ENCODE peak calls at places on chromosomes 7 and 10, in eight cellular contexts. S is tibial nerve, H is right lobe of liver, R is A549, M is K562, Q is IMR-90, W is heart left ventricle, Y is esophagus muscularis mucosa. P is an unnamed sample.

GRCh38 chr10:33287112-33287511 is 47.4 kb downstream of the NRP1 start:
- DNase-seq in M (no peak), S (no peak), H (no peak), W (no peak), Q (no peak), Y (no peak), R (no peak), P (no peak)

GRCh38 chr10:3873728-3874461 is 88.9 kb upstream of the KLF6 start:
- DNase-seq in W (no peak), S (no peak), Q (peak), M (peak), Y (no peak), H (no peak), R (peak), P (no peak)

GRCh38 chr10:87844837-87845623 is 18.3 kb downstream of the KLLN start:
- DNase-seq in Y (no peak), R (peak), M (no peak), Q (peak), W (no peak), H (no peak), S (no peak), P (no peak)

GRCh38 chr10:6171891-6172354 is 30.8 kb upstream of the PFKFB3 start:
- DNase-seq in H (no peak), M (no peak), Q (peak), R (no peak), W (peak), S (no peak), Y (no peak), P (no peak)

GRCh38 chr10:13120786-13121499 is 21.0 kb downstream of the OPTN start:
- DNase-seq in R (no peak), M (no peak), W (no peak), Q (no peak), H (no peak), Y (no peak), S (no peak), P (no peak)

GRCh38 chr7:117110480-117111315 is 157.4 kb downstream of the ST7 start:
- DNase-seq in W (no peak), S (no peak), H (no peak), Y (no peak), M (no peak), Q (no peak), R (no peak), P (no peak)

GRCh38 chr10:12499066-12499465 is 149.7 kb downstream of the CAMK1D start:
- DNase-seq in W (no peak), S (no peak), H (no peak), Y (no peak), M (no peak), R (no peak), Q (peak), P (no peak)

GRCh38 chr10:86345296-86346168 is 21.1 kb downstream of the GRID1 start:
- DNase-seq in R (peak), W (no peak), M (no peak), H (peak), S (no peak), Q (no peak), Y (no peak), P (no peak)

GRCh38 chr7:1354661-1355567 is 104.4 kb downstream of the MICALL2 start:
- DNase-seq in Q (no peak), M (no peak), W (no peak), R (no peak), Y (no peak), H (peak), S (no peak), P (no peak)

GRCh38 chr10:99761395-99761794 is 21.0 kb upstream of the ABCC2 start:
- DNase-seq in Q (no peak), Y (no peak), W (no peak), M (no peak), R (no peak), H (no peak), S (no peak), P (no peak)

GRCh38 chr10:118407026-118407425 is 64.9 kb upstream of the FAM204A start:
- DNase-seq in Q (no peak), Y (no peak), H (no peak), R (no peak), S (no peak), M (no peak), W (no peak), P (no peak)

GRCh38 chr7:99272476-99273045 is at the start of gene MYH16:
- DNase-seq in Y (no peak), R (no peak), S (no peak), W (no peak), Q (peak), M (no peak), H (no peak), P (no peak)

GRCh38 chr7:22402250-22402649 is 45.3 kb upstream of the RAPGEF5 start:
- DNase-seq in W (no peak), R (no peak), M (no peak), Y (no peak), S (no peak), Q (no peak), H (no peak), P (peak)

GRCh38 chr10:110772454-110773025 is 99.2 kb upstream of the PDCD4 start:
- DNase-seq in R (no peak), H (no peak), M (no peak), S (no peak), Q (no peak), W (no peak), Y (no peak), P (no peak)

GRCh38 chr10:101016814-101017213 is 14.1 kb downstream of the PDZD7 start:
- DNase-seq in Q (no peak), M (no peak), S (no peak), Y (no peak), R (no peak), W (no peak), H (no peak), P (no peak)

GRCh38 chr7:41189866-41190265 is 513.0 kb downstream of the INHBA start:
- DNase-seq in Y (no peak), Q (peak), M (no peak), W (no peak), S (no peak), H (no peak), R (peak), P (no peak)

GRCh38 chr10:86650151-86650550 is 4.2 kb upstream of the OPN4 start:
- DNase-seq in S (no peak), W (no peak), M (no peak), R (no peak), Q (no peak), H (no peak), Y (no peak), P (no peak)

GRCh38 chr7:135645296-135645904 is 16.9 kb upstream of the STMP1 start:
- DNase-seq in W (no peak), M (peak), H (no peak), Y (no peak), R (peak), S (no peak), Q (peak), P (no peak)

GRCh38 chr10:33143160-33143728 is 185.2 kb upstream of the ITGB1 start:
- DNase-seq in S (no peak), W (no peak), Q (peak), Y (no peak), R (no peak), M (no peak), H (no peak), P (no peak)

GRCh38 chr7:18861514-18861913 is 255.9 kb downstream of the TWIST1 start:
- DNase-seq in S (no peak), R (no peak), Y (no peak), W (no peak), Q (peak), M (no peak), H (no peak), P (no peak)

GRCh38 chr7:15848362-15848761 is 161.9 kb upstream of the MEOX2 start:
- DNase-seq in Y (no peak), W (no peak), H (no peak), R (no peak), S (no peak), Q (no peak), M (no peak), P (no peak)

GRCh38 chr7:1275685-1276424 is 43.2 kb downstream of the UNCX start:
- DNase-seq in M (no peak), R (no peak), Y (no peak), H (peak), Q (no peak), W (no peak), S (no peak), P (no peak)

GRCh38 chr10:119233123-119233820 is 25.9 kb downstream of the GRK5 start:
- DNase-seq in H (no peak), M (no peak), Y (no peak), R (no peak), S (no peak), W (no peak), Q (peak), P (no peak)

GRCh38 chr7:128168667-128169210 is 72.3 kb upstream of the LEP start:
- DNase-seq in H (no peak), Q (no peak), W (no peak), M (peak), S (no peak), R (no peak), Y (no peak), P (no peak)

DNA sequence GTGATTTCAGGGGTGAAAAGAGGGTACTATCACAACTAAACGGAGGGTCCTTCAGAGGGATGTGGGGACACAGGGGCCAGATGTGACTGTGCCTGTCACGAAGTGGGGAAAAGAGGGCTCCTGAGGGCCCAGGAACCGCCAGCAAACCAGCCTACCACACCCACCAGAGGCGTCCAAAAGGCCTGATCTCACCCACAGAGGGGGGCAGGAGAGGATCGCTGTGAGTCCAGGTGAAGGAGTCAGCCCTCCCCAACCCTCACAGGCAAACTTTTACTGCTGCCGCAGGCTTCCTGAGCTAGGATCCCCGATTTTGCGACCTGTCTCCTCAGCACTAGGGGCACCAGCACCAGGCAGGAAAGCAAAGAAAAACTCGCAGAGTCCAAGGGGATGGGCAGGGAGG is 64.7 kb downstream of the HIPK2 start:
- DNase-seq in R (no peak), W (no peak), H (no peak), Q (no peak), S (no peak), M (no peak), Y (no peak), P (no peak)
- H3K27ac ChIP-seq in R (no peak), W (peak), H (peak), Q (no peak), S (no peak), M (no peak), Y (no peak), P (no peak)

DNA sequence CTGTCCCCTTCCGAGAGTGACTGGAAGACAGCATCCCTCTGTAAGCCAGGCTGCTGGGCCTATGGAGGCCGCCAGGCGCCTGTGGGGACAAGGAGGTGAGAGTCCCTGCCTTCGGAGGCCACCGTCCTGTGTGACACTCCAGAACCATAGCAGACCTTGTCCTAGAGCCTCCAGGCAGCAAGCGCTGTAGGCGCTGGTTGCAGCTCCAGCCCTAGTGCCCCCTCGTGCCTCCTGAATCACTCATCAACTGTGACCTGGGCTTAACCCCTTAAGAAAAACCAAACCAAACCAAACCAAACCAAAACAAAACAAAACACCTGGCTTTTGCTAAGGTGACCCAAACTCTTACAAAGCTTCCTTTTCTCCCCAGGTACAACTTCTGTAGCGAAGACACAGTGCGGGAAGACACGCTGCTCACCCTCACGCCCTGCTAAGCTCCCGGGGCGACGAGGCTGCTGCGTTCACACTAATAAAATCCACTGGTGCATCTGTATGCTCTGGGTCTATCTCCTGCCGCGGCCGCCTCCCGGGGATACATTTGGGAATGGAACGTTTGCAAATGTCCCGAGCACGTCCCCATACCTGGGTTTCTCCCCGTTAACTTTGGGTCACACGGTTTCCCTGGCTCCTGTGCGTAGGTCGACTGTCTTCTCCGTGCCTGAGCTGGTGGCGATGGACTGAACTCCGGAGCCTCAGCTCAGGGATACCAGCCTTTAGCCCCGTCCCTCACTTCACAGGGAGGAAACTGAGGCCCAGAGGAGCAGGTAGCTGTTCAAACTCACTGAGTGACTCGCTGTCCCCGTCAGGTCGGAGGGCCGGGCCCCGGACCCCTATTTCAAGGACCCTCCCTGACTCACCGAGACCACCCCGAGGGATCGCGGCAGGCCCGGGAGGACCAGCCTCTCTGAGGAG is 11.8 kb upstream of the PNLIPRP2 start:
- DNase-seq in H (no peak), R (no peak), W (no peak), Q (no peak), S (no peak), M (no peak), Y (no peak), P (no peak)
- TF ChIP-seq POLR2A in H (no peak), R (no peak), W (no peak), Q (no peak), S (no peak), M (no peak), Y (no peak), P (no peak)

GRCh38 chr10:75263806-75264205 is 28.0 kb upstream of the COMTD1 start:
- DNase-seq in S (no peak), Y (no peak), R (no peak), M (no peak), W (no peak), H (no peak), Q (no peak), P (no peak)

GRCh38 chr10:75266945-75267344 is 31.2 kb upstream of the COMTD1 start:
- DNase-seq in S (no peak), Y (no peak), H (no peak), R (no peak), M (no peak), W (no peak), Q (peak), P (no peak)

GRCh38 chr10:75265856-75266255 is 30.1 kb upstream of the COMTD1 start:
- DNase-seq in W (no peak), M (no peak), R (no peak), Q (no peak), Y (no peak), S (no peak), H (no peak), P (no peak)

GRCh38 chr10:75260990-75261389 is 25.2 kb upstream of the COMTD1 start:
- DNase-seq in Y (no peak), Q (no peak), R (no peak), S (no peak), M (no peak), H (no peak), W (no peak), P (no peak)

DNA sequence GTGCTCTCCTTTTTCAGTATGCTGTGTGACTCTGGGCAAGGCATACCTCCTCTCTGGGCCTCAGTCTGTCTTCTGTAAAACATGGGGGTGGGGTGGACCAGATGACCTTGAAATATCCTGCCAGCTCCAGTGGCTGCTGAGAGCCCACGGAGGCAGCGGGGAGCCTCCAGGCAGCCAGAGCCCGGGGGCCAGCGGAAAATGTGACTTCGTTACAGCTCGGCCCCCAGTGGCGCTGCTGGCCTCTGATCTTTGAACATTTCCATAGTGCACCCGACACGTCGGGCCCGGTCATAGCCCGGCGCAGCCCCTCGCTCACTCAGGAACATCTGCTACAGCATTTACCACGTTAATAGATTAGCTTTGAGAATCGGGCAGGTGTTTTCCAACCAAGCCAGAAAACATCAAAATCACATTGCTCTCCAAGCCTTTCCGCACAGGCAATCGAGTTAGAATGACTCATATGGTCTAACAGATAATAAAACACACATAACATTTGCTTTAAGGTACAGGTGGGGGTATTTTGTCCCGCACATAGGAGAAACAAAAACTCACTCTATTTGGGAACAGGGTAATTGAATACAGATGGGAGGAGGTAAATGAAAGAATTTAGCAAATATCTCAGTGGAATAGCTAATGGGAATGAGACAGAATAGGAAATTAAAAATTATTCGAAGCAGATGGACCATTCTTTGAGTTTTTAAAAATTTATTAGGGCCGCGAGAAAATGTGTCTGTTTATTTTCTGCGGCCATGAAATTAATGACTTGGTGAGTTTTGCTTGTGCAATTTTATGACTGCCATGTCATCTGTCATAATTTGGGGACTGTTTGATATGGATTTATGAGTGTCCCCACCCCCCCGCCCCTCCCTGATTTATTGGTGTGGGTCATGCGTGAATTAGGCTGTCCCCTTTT is 26.3 kb upstream of the COMTD1 start:
- DNase-seq in Y (no peak), R (no peak), S (no peak), Q (peak), H (no peak), M (no peak), W (no peak), P (no peak)
- H3K27ac ChIP-seq in Y (no peak), R (no peak), S (no peak), Q (no peak), H (no peak), M (no peak), W (no peak), P (peak)

GRCh38 chr10:121187375-121187774 is 336.2 kb downstream of the WDR11 start:
- DNase-seq in H (no peak), Q (no peak), Y (no peak), M (no peak), S (no peak), R (no peak), W (no peak), P (no peak)

GRCh38 chr10:121194696-121195523 is 343.7 kb downstream of the WDR11 start:
- DNase-seq in S (no peak), Q (no peak), Y (no peak), W (no peak), M (no peak), H (no peak), R (no peak), P (no peak)

GRCh38 chr10:121185816-121186215 is 334.7 kb downstream of the WDR11 start:
- DNase-seq in S (no peak), Y (no peak), M (no peak), R (no peak), H (no peak), Q (no peak), W (no peak), P (no peak)

GRCh38 chr10:121188005-121188404 is 336.8 kb downstream of the WDR11 start:
- DNase-seq in Y (no peak), M (no peak), W (no peak), Q (no peak), H (no peak), R (no peak), S (peak), P (no peak)

DNA sequence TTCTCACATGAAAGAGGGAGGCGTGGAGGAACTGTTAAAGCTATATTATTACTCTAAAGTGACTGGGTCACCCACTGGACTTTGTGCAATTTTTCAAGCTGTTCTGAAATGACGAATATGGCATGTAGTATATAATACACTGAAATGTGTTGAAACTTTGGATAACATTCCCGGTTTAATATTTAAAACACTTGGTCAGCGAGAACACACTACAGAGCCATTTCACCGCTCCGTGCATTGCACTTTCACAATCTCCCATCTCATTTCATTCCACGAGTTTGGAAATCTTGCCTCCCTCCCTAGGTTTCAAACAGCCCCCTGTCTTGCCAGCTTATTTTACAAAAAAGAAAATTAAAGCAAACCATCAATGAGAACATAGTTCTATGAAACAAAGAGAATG is 337.9 kb downstream of the WDR11 start:
- DNase-seq in M (no peak), Y (no peak), R (no peak), Q (no peak), S (no peak), W (no peak), H (no peak), P (no peak)
- TF ChIP-seq POLR2A in M (no peak), Y (no peak), R (no peak), Q (no peak), S (no peak), W (no peak), H (no peak), P (no peak)

DNA sequence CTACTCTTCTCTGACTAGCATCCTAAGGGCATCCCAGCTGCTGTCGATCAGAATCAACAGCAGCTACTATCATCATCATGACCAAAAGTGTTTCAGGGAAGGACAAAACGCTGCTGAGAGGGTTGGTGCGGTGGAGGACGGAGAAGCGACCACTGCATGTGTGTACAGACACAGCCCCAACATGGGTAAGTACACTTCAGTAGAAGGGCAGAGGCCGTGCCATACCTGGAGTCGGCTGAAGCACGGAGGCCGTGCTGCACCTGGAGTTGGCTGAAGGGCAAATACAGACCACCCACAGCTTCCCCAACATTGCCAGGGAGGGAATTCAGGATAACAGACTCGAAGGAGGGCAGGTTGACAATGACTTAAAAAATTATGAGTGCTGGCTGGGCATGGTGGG is 67.8 kb upstream of the CYTH3 start:
- DNase-seq in S (no peak), H (no peak), R (no peak), W (no peak), Q (no peak), M (no peak), Y (no peak), P (no peak)
- H3K27ac ChIP-seq in S (no peak), H (no peak), R (no peak), W (no peak), Q (no peak), M (no peak), Y (no peak), P (no peak)

P was measured in vagina.